ENCODE peak calls at places on chromosomes 11 and 22, in five cellular contexts. One of them, this sample, is unnamed. For H3K4me1, the result is how much of the 10 kb centered on the place peaks cover.

GRCh38 chr11:7488681-7489080 is 3.4 kb downstream of the OLFML1 start:
- DNase-seq in H9: no peak
- DNase-seq in body of pancreas: no peak
- DNase-seq in heart right ventricle: no peak
- DNase-seq in kidney: no peak
- DNase-seq in this sample: no peak

GRCh38 chr22:35649636-35650250 is 1.5 kb downstream of the APOL6 start:
- DNase-seq in kidney: no peak
- DNase-seq in body of pancreas: no peak
- DNase-seq in H9: peak
- DNase-seq in heart right ventricle: no peak
- DNase-seq in this sample: peak

GRCh38 chr22:50261615-50262459 is at the start of gene MAPK12:
- DNase-seq in body of pancreas: no peak
- DNase-seq in kidney: no peak
- DNase-seq in H9: peak
- DNase-seq in heart right ventricle: no peak
- DNase-seq in this sample: no peak

GRCh38 chr11:61679301-61679700 is 890 bp upstream of the DAGLA start:
- DNase-seq in kidney: no peak
- DNase-seq in body of pancreas: no peak
- DNase-seq in H9: no peak
- DNase-seq in heart right ventricle: no peak
- DNase-seq in this sample: no peak

GRCh38 chr11:130813638-130814037 is 102.6 kb downstream of the SNX19 start:
- DNase-seq in H9: no peak
- DNase-seq in kidney: no peak
- DNase-seq in body of pancreas: no peak
- DNase-seq in heart right ventricle: no peak
- DNase-seq in this sample: no peak

GRCh38 chr11:28231475-28231874 is 123.3 kb downstream of the METTL15 start:
- DNase-seq in kidney: no peak
- DNase-seq in H9: no peak
- DNase-seq in body of pancreas: no peak
- DNase-seq in heart right ventricle: no peak
- DNase-seq in this sample: no peak

GRCh38 chr11:118003021-118003423 is 16.8 kb downstream of the IL10RA start:
- DNase-seq in H9: no peak
- DNase-seq in heart right ventricle: no peak
- DNase-seq in body of pancreas: no peak
- DNase-seq in kidney: no peak
- DNase-seq in this sample: peak

GRCh38 chr11:112290462-112290894 is 29.8 kb upstream of the PLET1 start:
- DNase-seq in kidney: no peak
- DNase-seq in H9: no peak
- DNase-seq in body of pancreas: no peak
- DNase-seq in heart right ventricle: no peak
- DNase-seq in this sample: no peak

GRCh38 chr11:59182457-59183151 is 10.7 kb downstream of the DTX4 start:
- DNase-seq in H9: peak
- DNase-seq in heart right ventricle: no peak
- DNase-seq in kidney: no peak
- DNase-seq in body of pancreas: no peak
- DNase-seq in this sample: no peak

GRCh38 chr11:103582351-103582909 is 454.0 kb upstream of the DDI1 start:
- DNase-seq in H9: no peak
- DNase-seq in heart right ventricle: no peak
- DNase-seq in kidney: no peak
- DNase-seq in body of pancreas: no peak
- DNase-seq in this sample: no peak

GRCh38 chr11:118768715-118769114 is 22.2 kb downstream of the DDX6 start:
- DNase-seq in body of pancreas: no peak
- DNase-seq in H9: no peak
- DNase-seq in kidney: no peak
- DNase-seq in heart right ventricle: no peak
- DNase-seq in this sample: no peak

GRCh38 chr22:27966168-27967064 is 47.4 kb upstream of the PITPNB start:
- DNase-seq in body of pancreas: no peak
- DNase-seq in H9: no peak
- DNase-seq in heart right ventricle: no peak
- DNase-seq in kidney: no peak
- DNase-seq in this sample: no peak

GRCh38 chr11:75400110-75400865 is 970 bp downstream of the RPS3 start:
- DNase-seq in kidney: no peak
- DNase-seq in body of pancreas: no peak
- DNase-seq in heart right ventricle: no peak
- DNase-seq in H9: no peak
- DNase-seq in this sample: no peak

GRCh38 chr22:27238935-27239510 is 562.5 kb downstream of the MN1 start:
- DNase-seq in heart right ventricle: peak
- DNase-seq in H9: no peak
- DNase-seq in body of pancreas: peak
- DNase-seq in kidney: peak
- DNase-seq in this sample: no peak

GRCh38 chr11:46049325-46049860 is 71.9 kb downstream of the PHF21A start:
- DNase-seq in H9: no peak
- DNase-seq in body of pancreas: no peak
- DNase-seq in kidney: no peak
- DNase-seq in heart right ventricle: no peak
- DNase-seq in this sample: no peak

GRCh38 chr11:112366777-112367176 is 106.1 kb upstream of the PLET1 start:
- DNase-seq in heart right ventricle: no peak
- DNase-seq in kidney: no peak
- DNase-seq in H9: no peak
- DNase-seq in body of pancreas: no peak
- DNase-seq in this sample: no peak

GRCh38 chr11:1837171-1838076 is 1.4 kb upstream of the TNNI2 start:
- DNase-seq in heart right ventricle: peak
- DNase-seq in H9: peak
- DNase-seq in kidney: peak
- DNase-seq in body of pancreas: peak
- DNase-seq in this sample: peak

GRCh38 chr11:98398508-98398907 is 622.2 kb upstream of the CNTN5 start:
- DNase-seq in body of pancreas: no peak
- DNase-seq in H9: no peak
- DNase-seq in kidney: no peak
- DNase-seq in heart right ventricle: no peak
- DNase-seq in this sample: no peak

GRCh38 chr11:116281173-116282160 is 491.3 kb downstream of the BUD13 start:
- DNase-seq in kidney: no peak
- DNase-seq in heart right ventricle: no peak
- DNase-seq in body of pancreas: no peak
- DNase-seq in H9: no peak
- DNase-seq in this sample: no peak

GRCh38 chr22:48758021-48758561 is 1069.6 kb downstream of the BRD1 start:
- DNase-seq in H9: peak
- DNase-seq in kidney: no peak
- DNase-seq in body of pancreas: no peak
- DNase-seq in heart right ventricle: no peak
- DNase-seq in this sample: peak

GRCh38 chr22:46411347-46411746 is 75.8 kb downstream of the TRMU start:
- DNase-seq in body of pancreas: no peak
- DNase-seq in kidney: no peak
- DNase-seq in H9: no peak
- DNase-seq in heart right ventricle: no peak
- DNase-seq in this sample: no peak

GRCh38 chr11:10323793-10324170 is 18.9 kb downstream of the ADM start:
- DNase-seq in heart right ventricle: no peak
- DNase-seq in body of pancreas: no peak
- DNase-seq in kidney: no peak
- DNase-seq in H9: no peak
- DNase-seq in this sample: no peak
- H3K27ac ChIP-seq in heart right ventricle: no peak
- H3K27ac ChIP-seq in body of pancreas: no peak
- H3K27ac ChIP-seq in kidney: no peak
- H3K27ac ChIP-seq in H9: no peak
- H3K27ac ChIP-seq in this sample: no peak

DNA sequence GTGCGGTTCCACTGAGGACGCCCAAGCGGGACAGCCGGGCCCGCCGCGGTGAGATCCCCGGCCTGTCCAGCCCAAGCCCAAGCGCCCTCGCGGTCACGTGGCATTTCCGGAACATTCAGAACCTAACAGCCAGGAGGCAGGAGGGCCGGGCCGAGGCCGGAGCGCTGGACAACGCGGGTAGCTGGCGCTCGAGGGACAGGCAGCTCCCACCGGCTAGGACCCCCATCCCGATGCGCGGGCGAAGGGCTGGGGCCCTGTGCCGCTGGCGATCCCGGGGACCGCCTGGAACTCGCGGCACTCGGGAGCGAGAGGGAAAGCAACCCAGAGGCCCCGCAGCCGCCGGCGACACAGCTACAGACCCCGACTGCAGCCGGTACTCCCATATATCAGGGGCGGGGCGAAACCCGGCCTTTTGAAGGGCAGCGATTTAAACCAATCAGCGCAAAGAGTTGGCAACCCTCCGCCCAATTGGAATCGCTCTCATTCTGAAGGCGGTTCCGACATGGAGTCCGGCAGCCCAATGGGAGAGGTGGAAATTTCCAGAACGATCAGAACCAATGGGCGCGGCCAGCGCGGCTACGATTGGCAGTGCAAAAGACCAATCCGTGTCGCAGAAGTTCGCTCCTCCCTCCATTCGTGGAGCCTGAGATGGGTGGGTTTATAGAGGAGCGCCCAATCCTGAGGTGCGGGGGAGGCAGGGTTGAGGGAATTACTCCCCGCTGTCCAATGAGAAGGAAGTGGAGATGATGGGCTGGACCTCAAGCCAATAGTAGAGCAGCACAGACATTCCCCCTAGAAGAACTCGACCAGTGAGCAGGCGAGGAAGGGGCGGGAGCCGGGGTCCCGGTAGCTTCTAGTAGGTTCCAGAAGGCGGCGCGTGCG is at the start of gene STIP1:
- DNase-seq in body of pancreas: peak
- DNase-seq in kidney: peak
- DNase-seq in H9: peak
- DNase-seq in heart right ventricle: peak
- DNase-seq in this sample: peak
- H3K4me1 ChIP-seq in body of pancreas: half or more
- H3K4me1 ChIP-seq in kidney: under half
- H3K4me1 ChIP-seq in H9: under half
- H3K4me1 ChIP-seq in heart right ventricle: half or more
- H3K4me1 ChIP-seq in this sample: under half

DNA sequence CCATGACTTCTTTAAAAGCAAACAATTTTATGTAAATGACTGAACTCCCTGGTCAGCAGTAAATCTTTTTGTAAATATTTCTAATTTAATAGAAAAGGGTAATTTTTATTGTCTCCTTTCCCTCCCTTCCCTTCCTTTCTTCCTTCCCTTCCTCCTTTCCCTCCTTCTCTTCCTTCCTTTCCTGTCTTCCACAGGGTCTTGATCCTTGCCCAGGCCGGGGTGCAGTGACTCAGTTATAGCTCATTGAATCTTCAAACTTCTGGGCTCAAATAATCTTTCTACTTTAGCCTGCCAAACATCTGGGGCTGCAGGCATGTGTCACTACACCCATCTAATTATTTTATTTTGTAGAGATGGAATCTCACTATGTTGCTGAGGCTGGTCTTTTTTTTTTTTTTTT is 21.3 kb downstream of the IPO7 start:
- DNase-seq in heart right ventricle: no peak
- DNase-seq in kidney: no peak
- DNase-seq in body of pancreas: no peak
- DNase-seq in H9: no peak
- DNase-seq in this sample: no peak
- H3K27ac ChIP-seq in heart right ventricle: no peak
- H3K27ac ChIP-seq in kidney: no peak
- H3K27ac ChIP-seq in body of pancreas: no peak
- H3K27ac ChIP-seq in H9: no peak
- H3K27ac ChIP-seq in this sample: no peak

GRCh38 chr11:71238941-71239340 is 13.4 kb downstream of the SHANK2 start:
- DNase-seq in H9: no peak
- DNase-seq in heart right ventricle: no peak
- DNase-seq in body of pancreas: no peak
- DNase-seq in kidney: no peak
- DNase-seq in this sample: peak

GRCh38 chr11:71241721-71242259 is 10.6 kb downstream of the SHANK2 start:
- DNase-seq in heart right ventricle: no peak
- DNase-seq in body of pancreas: no peak
- DNase-seq in kidney: no peak
- DNase-seq in H9: peak
- DNase-seq in this sample: peak

GRCh38 chr11:71239581-71239980 is 12.8 kb downstream of the SHANK2 start:
- DNase-seq in H9: peak
- DNase-seq in kidney: no peak
- DNase-seq in heart right ventricle: no peak
- DNase-seq in body of pancreas: no peak
- DNase-seq in this sample: peak

GRCh38 chr11:71240061-71240690 is 12.2 kb downstream of the SHANK2 start:
- DNase-seq in kidney: no peak
- DNase-seq in body of pancreas: no peak
- DNase-seq in heart right ventricle: no peak
- DNase-seq in H9: no peak
- DNase-seq in this sample: peak

GRCh38 chr11:71240865-71241691 is 11.3 kb downstream of the SHANK2 start:
- DNase-seq in body of pancreas: peak
- DNase-seq in H9: no peak
- DNase-seq in heart right ventricle: no peak
- DNase-seq in kidney: peak
- DNase-seq in this sample: peak
- H3K4me1 ChIP-seq in body of pancreas: under half
- H3K4me1 ChIP-seq in H9: under half
- H3K4me1 ChIP-seq in heart right ventricle: under half
- H3K4me1 ChIP-seq in kidney: under half
- H3K4me1 ChIP-seq in this sample: under half

DNA sequence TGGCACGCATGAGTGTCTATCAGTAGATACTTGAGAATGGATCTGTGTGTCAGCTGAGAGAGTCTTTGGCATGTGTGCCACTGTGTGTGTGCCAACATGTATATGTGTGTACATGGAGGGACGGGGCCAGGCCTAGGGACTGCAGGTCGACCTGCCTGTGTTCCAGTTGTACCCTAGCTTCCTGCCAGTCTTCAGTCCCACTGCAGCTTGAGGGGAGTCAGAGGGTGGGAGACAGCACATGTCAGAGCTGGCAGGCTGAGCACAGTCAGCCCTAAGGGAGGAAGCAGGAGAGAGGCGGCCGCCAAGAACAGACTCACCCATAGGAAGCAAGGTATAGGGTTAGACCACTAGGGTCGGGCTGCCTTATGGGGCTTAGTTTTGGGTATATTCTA is 5.6 kb downstream of the CLCF1 start:
- DNase-seq in heart right ventricle: no peak
- DNase-seq in H9: no peak
- DNase-seq in body of pancreas: no peak
- DNase-seq in kidney: no peak
- DNase-seq in this sample: no peak
- H3K27ac ChIP-seq in heart right ventricle: no peak
- H3K27ac ChIP-seq in H9: no peak
- H3K27ac ChIP-seq in body of pancreas: no peak
- H3K27ac ChIP-seq in kidney: no peak
- H3K27ac ChIP-seq in this sample: no peak

GRCh38 chr11:44564653-44565007 is 833 bp upstream of the CD82 start:
- DNase-seq in kidney: peak
- DNase-seq in heart right ventricle: no peak
- DNase-seq in H9: peak
- DNase-seq in body of pancreas: peak
- DNase-seq in this sample: peak
- H3K4me1 ChIP-seq in kidney: under half
- H3K4me1 ChIP-seq in heart right ventricle: half or more
- H3K4me1 ChIP-seq in H9: under half
- H3K4me1 ChIP-seq in body of pancreas: under half
- H3K4me1 ChIP-seq in this sample: half or more